ENCODE peak calls at places on chromosomes 5 and 9, in four cellular contexts. One of them, this sample, is unnamed.

GRCh38 chr5:79002374-79002773 is 17.3 kb upstream of the ARSB start:
- DNase-seq in kidney epithelial cell: no peak
- DNase-seq in endothelial cell: no peak
- DNase-seq in stomach: no peak
- DNase-seq in this sample: no peak

GRCh38 chr5:39209924-39210323 is 9.4 kb downstream of the FYB1 start:
- DNase-seq in stomach: peak; percentile 43
- DNase-seq in kidney epithelial cell: no peak
- DNase-seq in endothelial cell: no peak
- DNase-seq in this sample: no peak

GRCh38 chr5:132294728-132295504 is 722 bp downstream of the SLC22A4 start:
- DNase-seq in stomach: peak; percentile 55
- DNase-seq in endothelial cell: peak; percentile 25
- DNase-seq in kidney epithelial cell: peak; percentile 58
- DNase-seq in this sample: no peak

GRCh38 chr9:28289732-28290131 is 716.5 kb upstream of the C9orf72 start:
- DNase-seq in stomach: no peak
- DNase-seq in endothelial cell: no peak
- DNase-seq in kidney epithelial cell: peak; percentile 29
- DNase-seq in this sample: no peak

GRCh38 chr5:174317261-174317894 is 271.9 kb downstream of the NSG2 start:
- DNase-seq in stomach: no peak
- DNase-seq in endothelial cell: peak; percentile 68
- DNase-seq in kidney epithelial cell: no peak
- DNase-seq in this sample: no peak

GRCh38 chr5:168317521-168318147 is 26.2 kb downstream of the WWC1 start:
- DNase-seq in endothelial cell: no peak
- DNase-seq in stomach: peak; percentile 44
- DNase-seq in kidney epithelial cell: peak; percentile 91
- DNase-seq in this sample: no peak

GRCh38 chr9:122347348-122348287 is 23.2 kb upstream of the PTGS1 start:
- DNase-seq in kidney epithelial cell: no peak
- DNase-seq in endothelial cell: no peak
- DNase-seq in stomach: no peak
- DNase-seq in this sample: no peak

GRCh38 chr5:59597690-59598546 is 295.6 kb downstream of the PDE4D start:
- DNase-seq in stomach: no peak
- DNase-seq in kidney epithelial cell: no peak
- DNase-seq in endothelial cell: no peak
- DNase-seq in this sample: no peak

GRCh38 chr5:173042708-173043107 is 13.4 kb upstream of the CREBRF start:
- DNase-seq in endothelial cell: no peak
- DNase-seq in kidney epithelial cell: no peak
- DNase-seq in stomach: no peak
- DNase-seq in this sample: no peak

GRCh38 chr5:180137401-180138213 is 66.0 kb upstream of the RNF130 start:
- DNase-seq in endothelial cell: no peak
- DNase-seq in kidney epithelial cell: no peak
- DNase-seq in stomach: peak; percentile 15
- DNase-seq in this sample: peak; percentile 22

GRCh38 chr5:142872795-142873194 is 102.6 kb downstream of the ARHGAP26 start:
- DNase-seq in endothelial cell: no peak
- DNase-seq in kidney epithelial cell: peak; percentile 59
- DNase-seq in stomach: peak; percentile 53
- DNase-seq in this sample: no peak

GRCh38 chr9:83706703-83707517 is 848 bp downstream of the UBQLN1 start:
- DNase-seq in endothelial cell: peak; percentile 80
- DNase-seq in kidney epithelial cell: no peak
- DNase-seq in stomach: peak; percentile 34
- DNase-seq in this sample: peak; percentile 66

GRCh38 chr9:76219555-76220151 is 174.6 kb downstream of the RFK start:
- DNase-seq in stomach: no peak
- DNase-seq in endothelial cell: no peak
- DNase-seq in kidney epithelial cell: no peak
- DNase-seq in this sample: no peak

GRCh38 chr5:86679529-86679928 is 61.8 kb downstream of the COX7C start:
- DNase-seq in endothelial cell: no peak
- DNase-seq in stomach: peak; percentile 29
- DNase-seq in kidney epithelial cell: peak; percentile 70
- DNase-seq in this sample: no peak

GRCh38 chr5:95810305-95811125 is 12.0 kb downstream of the GLRX start:
- DNase-seq in endothelial cell: no peak
- DNase-seq in kidney epithelial cell: no peak
- DNase-seq in stomach: no peak
- DNase-seq in this sample: no peak

GRCh38 chr9:36597412-36598178 is 24.9 kb downstream of the MELK start:
- DNase-seq in stomach: no peak
- DNase-seq in endothelial cell: peak; percentile 9
- DNase-seq in kidney epithelial cell: no peak
- DNase-seq in this sample: no peak

GRCh38 chr5:31604644-31605043 is 34.3 kb upstream of the PDZD2 start:
- DNase-seq in endothelial cell: no peak
- DNase-seq in stomach: no peak
- DNase-seq in kidney epithelial cell: no peak
- DNase-seq in this sample: no peak

GRCh38 chr9:75775966-75776691 is 114.3 kb upstream of the PCSK5 start:
- DNase-seq in kidney epithelial cell: no peak
- DNase-seq in stomach: no peak
- DNase-seq in endothelial cell: no peak
- DNase-seq in this sample: no peak

GRCh38 chr5:93601433-93602175 is 18.6 kb downstream of the NR2F1 start:
- DNase-seq in kidney epithelial cell: no peak
- DNase-seq in endothelial cell: no peak
- DNase-seq in stomach: no peak
- DNase-seq in this sample: no peak

GRCh38 chr9:113484258-113484730 is 20.8 kb downstream of the RGS3 start:
- DNase-seq in kidney epithelial cell: no peak
- DNase-seq in endothelial cell: no peak
- DNase-seq in stomach: peak; percentile 84
- DNase-seq in this sample: no peak

GRCh38 chr5:126494393-126494792 is 71.2 kb downstream of the GRAMD2B start:
- DNase-seq in kidney epithelial cell: no peak
- DNase-seq in endothelial cell: no peak
- DNase-seq in stomach: no peak
- DNase-seq in this sample: no peak

GRCh38 chr9:77907581-77907980 is 124.0 kb downstream of the GNAQ start:
- DNase-seq in kidney epithelial cell: no peak
- DNase-seq in stomach: no peak
- DNase-seq in endothelial cell: no peak
- DNase-seq in this sample: no peak

GRCh38 chr9:136273244-136273865 is 27.7 kb upstream of the QSOX2 start:
- DNase-seq in kidney epithelial cell: no peak
- DNase-seq in stomach: no peak
- DNase-seq in endothelial cell: no peak
- DNase-seq in this sample: no peak

GRCh38 chr9:9061599-9061998 is 1262.0 kb upstream of the DMAC1 start:
- DNase-seq in stomach: no peak
- DNase-seq in kidney epithelial cell: no peak
- DNase-seq in endothelial cell: no peak
- DNase-seq in this sample: no peak

GRCh38 chr9:126439402-126439765 is 112.8 kb downstream of the MVB12B start:
- DNase-seq in kidney epithelial cell: peak; percentile 35
- DNase-seq in stomach: no peak
- DNase-seq in endothelial cell: no peak
- DNase-seq in this sample: no peak

GRCh38 chr9:35951736-35952135 is 6.2 kb downstream of the OR2S2 start:
- DNase-seq in endothelial cell: no peak
- DNase-seq in stomach: no peak
- DNase-seq in kidney epithelial cell: no peak
- DNase-seq in this sample: no peak

GRCh38 chr5:94618029-94618492 is 343 bp downstream of the KIAA0825 start:
- DNase-seq in endothelial cell: peak; percentile 51
- DNase-seq in stomach: peak; percentile 74
- DNase-seq in kidney epithelial cell: peak; percentile 26
- DNase-seq in this sample: no peak

GRCh38 chr5:66169534-66169933 is 25.4 kb downstream of the SREK1 start:
- DNase-seq in kidney epithelial cell: peak; percentile 41
- DNase-seq in stomach: no peak
- DNase-seq in endothelial cell: no peak
- DNase-seq in this sample: no peak

GRCh38 chr5:153490124-153491085 is at the start of gene GRIA1:
- DNase-seq in kidney epithelial cell: no peak
- DNase-seq in endothelial cell: peak; percentile 30
- DNase-seq in stomach: no peak
- DNase-seq in this sample: no peak

GRCh38 chr9:126125577-126125976 is 201.1 kb upstream of the MVB12B start:
- DNase-seq in kidney epithelial cell: no peak
- DNase-seq in stomach: no peak
- DNase-seq in endothelial cell: no peak
- DNase-seq in this sample: peak; percentile 31

GRCh38 chr9:87193925-87194380 is 246.6 kb upstream of the GAS1 start:
- DNase-seq in stomach: no peak
- DNase-seq in endothelial cell: no peak
- DNase-seq in kidney epithelial cell: peak; percentile 79
- DNase-seq in this sample: no peak

GRCh38 chr5:65861830-65862241 is 64.5 kb upstream of the ERBIN start:
- DNase-seq in kidney epithelial cell: peak; percentile 87
- DNase-seq in endothelial cell: no peak
- DNase-seq in stomach: no peak
- DNase-seq in this sample: no peak

GRCh38 chr5:181173420-181174342 is 26.3 kb downstream of the OR2V2 start:
- DNase-seq in kidney epithelial cell: no peak
- DNase-seq in endothelial cell: no peak
- DNase-seq in stomach: no peak
- DNase-seq in this sample: no peak

GRCh38 chr5:154794525-154795234 is 39.5 kb downstream of the LARP1 start:
- DNase-seq in kidney epithelial cell: no peak
- DNase-seq in endothelial cell: no peak
- DNase-seq in stomach: no peak
- DNase-seq in this sample: no peak

GRCh38 chr5:36059571-36060515 is 6.8 kb downstream of the UGT3A2 start:
- DNase-seq in endothelial cell: no peak
- DNase-seq in stomach: no peak
- DNase-seq in kidney epithelial cell: no peak
- DNase-seq in this sample: no peak

GRCh38 chr5:165130656-165131055 is 1625.2 kb downstream of the MAT2B start:
- DNase-seq in kidney epithelial cell: no peak
- DNase-seq in endothelial cell: no peak
- DNase-seq in stomach: no peak
- DNase-seq in this sample: no peak

GRCh38 chr9:122991370-122991830 is 42.1 kb upstream of the GPR21 start:
- DNase-seq in endothelial cell: no peak
- DNase-seq in kidney epithelial cell: peak; percentile 86
- DNase-seq in stomach: no peak
- DNase-seq in this sample: no peak

GRCh38 chr5:348726-349125 is 27.2 kb downstream of the AHRR start:
- DNase-seq in endothelial cell: no peak
- DNase-seq in stomach: no peak
- DNase-seq in kidney epithelial cell: no peak
- DNase-seq in this sample: no peak

GRCh38 chr5:351084-351910 is 29.8 kb downstream of the AHRR start:
- DNase-seq in stomach: no peak
- DNase-seq in endothelial cell: no peak
- DNase-seq in kidney epithelial cell: no peak
- DNase-seq in this sample: no peak

GRCh38 chr5:347712-348284 is 26.3 kb downstream of the AHRR start:
- DNase-seq in stomach: no peak
- DNase-seq in kidney epithelial cell: no peak
- DNase-seq in endothelial cell: no peak
- DNase-seq in this sample: no peak

GRCh38 chr5:351911-352225 is 30.4 kb downstream of the AHRR start:
- DNase-seq in kidney epithelial cell: no peak
- DNase-seq in endothelial cell: no peak
- DNase-seq in stomach: no peak
- DNase-seq in this sample: no peak

GRCh38 chr5:350355-350754 is 28.8 kb downstream of the AHRR start:
- DNase-seq in stomach: no peak
- DNase-seq in kidney epithelial cell: no peak
- DNase-seq in endothelial cell: no peak
- DNase-seq in this sample: no peak
- TF ChIP-seq CTCF in stomach: no peak
- TF ChIP-seq CTCF in kidney epithelial cell: peak; percentile 23
- TF ChIP-seq CTCF in endothelial cell: no peak
- TF ChIP-seq CTCF in this sample: no peak

GRCh38 chr5:91311697-91312501 is 71.2 kb downstream of the ARRDC3 start:
- DNase-seq in endothelial cell: no peak
- DNase-seq in stomach: peak; percentile 50
- DNase-seq in kidney epithelial cell: peak; percentile 96
- DNase-seq in this sample: no peak
- TF ChIP-seq CTCF in endothelial cell: no peak
- TF ChIP-seq CTCF in stomach: no peak
- TF ChIP-seq CTCF in kidney epithelial cell: no peak
- TF ChIP-seq CTCF in this sample: no peak

GRCh38 chr5:100520348-100520747 is 14.8 kb upstream of the FAM174A start:
- DNase-seq in kidney epithelial cell: no peak
- DNase-seq in stomach: no peak
- DNase-seq in endothelial cell: peak; percentile 42
- DNase-seq in this sample: no peak
- TF ChIP-seq CTCF in kidney epithelial cell: no peak
- TF ChIP-seq CTCF in stomach: no peak
- TF ChIP-seq CTCF in endothelial cell: peak; percentile 42
- TF ChIP-seq CTCF in this sample: no peak

GRCh38 chr5:110726249-110727024 is at the start of gene TMEM232:
- DNase-seq in stomach: peak; percentile 77
- DNase-seq in endothelial cell: peak; percentile 73
- DNase-seq in kidney epithelial cell: peak; percentile 69
- DNase-seq in this sample: peak; percentile 71

DNA sequence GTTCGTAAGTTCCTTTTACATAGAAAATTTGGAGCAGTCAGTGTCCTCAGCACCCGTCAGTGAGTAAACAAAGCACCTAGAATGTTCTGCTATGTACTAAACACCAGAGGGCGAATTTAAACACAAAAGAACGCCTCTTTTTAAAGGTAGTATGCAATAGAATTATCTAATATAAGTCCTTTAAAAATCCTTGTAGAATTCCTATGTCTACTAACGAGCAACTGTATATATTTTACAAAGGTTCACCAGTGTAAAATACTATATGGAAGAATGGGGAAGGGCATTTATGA is 499 bp upstream of the TMEM232 start:
- DNase-seq in kidney epithelial cell: no peak
- DNase-seq in endothelial cell: no peak
- DNase-seq in stomach: no peak
- DNase-seq in this sample: no peak
- TF ChIP-seq CTCF in kidney epithelial cell: no peak
- TF ChIP-seq CTCF in endothelial cell: no peak
- TF ChIP-seq CTCF in stomach: peak; percentile 12
- TF ChIP-seq CTCF in this sample: no peak

GRCh38 chr9:13651969-13652663 is 372.6 kb upstream of the MPDZ start:
- DNase-seq in endothelial cell: no peak
- DNase-seq in stomach: no peak
- DNase-seq in kidney epithelial cell: no peak
- DNase-seq in this sample: no peak
- TF ChIP-seq CTCF in endothelial cell: no peak
- TF ChIP-seq CTCF in stomach: no peak
- TF ChIP-seq CTCF in kidney epithelial cell: no peak
- TF ChIP-seq CTCF in this sample: no peak

GRCh38 chr9:22529426-22530199 is 83.0 kb downstream of the DMRTA1 start:
- DNase-seq in endothelial cell: no peak
- DNase-seq in stomach: no peak
- DNase-seq in kidney epithelial cell: no peak
- DNase-seq in this sample: no peak

GRCh38 chr9:22528485-22528884 is 81.9 kb downstream of the DMRTA1 start:
- DNase-seq in kidney epithelial cell: no peak
- DNase-seq in endothelial cell: no peak
- DNase-seq in stomach: no peak
- DNase-seq in this sample: no peak
- TF ChIP-seq CTCF in kidney epithelial cell: no peak
- TF ChIP-seq CTCF in endothelial cell: no peak
- TF ChIP-seq CTCF in stomach: no peak
- TF ChIP-seq CTCF in this sample: no peak

This sample was measured in mesothelial cell of epicardium.